ENCODE peak calls at places on chromosome 22, in nine cellular contexts. H is GM04504, E is substantia nigra, P is Right ventricle myocardium superior, B is astrocyte of the spinal cord, N is stromal cell of bone marrow, U is NCI-H1092 treated with DMSO at 0.1 percent for 48 hours, T is brain microvascular endothelial cell, C is AML-193. L is an unnamed sample.

GRCh38 chr22:50524664-50525103 is 714 bp downstream of the SCO2 start:
- DNase-seq in H (no peak), E (no peak), P (no peak), B (peak), N (no peak), U (no peak), T (no peak), C (no peak), L (no peak)

GRCh38 chr22:35835998-35836691 is 118.5 kb downstream of the APOL5 start:
- DNase-seq in H (peak), E (no peak), P (peak), B (peak), N (peak), U (peak), T (peak), C (no peak), L (no peak)

GRCh38 chr22:27602390-27602789 is 199.2 kb downstream of the MN1 start:
- DNase-seq in H (no peak), E (no peak), P (no peak), B (no peak), N (no peak), U (no peak), T (no peak), C (no peak), L (no peak)

GRCh38 chr22:50275181-50276055 is 5.2 kb upstream of the MAPK11 start:
- DNase-seq in H (no peak), E (no peak), P (no peak), B (no peak), N (no peak), U (no peak), T (no peak), C (no peak), L (no peak)

GRCh38 chr22:21448627-21449416 is 18.4 kb upstream of the TMEM191C start:
- DNase-seq in H (no peak), E (no peak), P (peak), B (no peak), N (no peak), U (no peak), T (no peak), C (no peak), L (no peak)

GRCh38 chr22:37406836-37407235 is 20.4 kb downstream of the ELFN2 start:
- DNase-seq in H (no peak), E (no peak), P (no peak), B (no peak), N (no peak), U (no peak), T (no peak), C (no peak), L (no peak)

GRCh38 chr22:40107756-40108437 is 69.8 kb upstream of the TNRC6B start:
- DNase-seq in H (peak), E (no peak), P (no peak), B (peak), N (peak), U (no peak), T (no peak), C (no peak), L (no peak)

GRCh38 chr22:33865248-33865647 is 55.0 kb downstream of the LARGE1 start:
- DNase-seq in H (no peak), E (no peak), P (no peak), B (no peak), N (no peak), U (no peak), T (no peak), C (no peak), L (no peak)

GRCh38 chr22:26587991-26588613 is 1.8 kb downstream of the TPST2 start:
- DNase-seq in H (no peak), E (no peak), P (no peak), B (no peak), N (no peak), U (no peak), T (peak), C (peak), L (peak)

GRCh38 chr22:28921585-28921879 is 38.2 kb downstream of the ZNRF3 start:
- DNase-seq in H (no peak), E (no peak), P (no peak), B (no peak), N (no peak), U (no peak), T (no peak), C (no peak), L (no peak)

GRCh38 chr22:29938285-29938693 is 55.3 kb downstream of the MTMR3 start:
- DNase-seq in H (no peak), E (no peak), P (no peak), B (no peak), N (no peak), U (no peak), T (no peak), C (no peak), L (no peak)

GRCh38 chr22:23888615-23889401 is 5.4 kb upstream of the MIF start:
- DNase-seq in H (no peak), E (no peak), P (no peak), B (peak), N (no peak), U (no peak), T (peak), C (no peak), L (no peak)

GRCh38 chr22:29503811-29504372 is 23.9 kb downstream of the NEFH start:
- DNase-seq in H (peak), E (peak), P (peak), B (peak), N (peak), U (no peak), T (peak), C (peak), L (peak)

GRCh38 chr22:26570126-26570525 is 19.8 kb downstream of the TPST2 start:
- DNase-seq in H (no peak), E (no peak), P (no peak), B (no peak), N (no peak), U (no peak), T (no peak), C (peak), L (no peak)

GRCh38 chr22:23012081-23012622 is 58.2 kb upstream of the GNAZ start:
- DNase-seq in H (no peak), E (no peak), P (no peak), B (no peak), N (no peak), U (no peak), T (no peak), C (no peak), L (no peak)

GRCh38 chr22:18024276-18024939 is at the start of gene MICAL3:
- DNase-seq in H (no peak), E (peak), P (peak), B (peak), N (peak), U (peak), T (no peak), C (peak), L (peak)

GRCh38 chr22:30325724-30326703 is 727 bp downstream of the TBC1D10A start:
- DNase-seq in H (no peak), E (no peak), P (peak), B (no peak), N (no peak), U (no peak), T (no peak), C (no peak), L (no peak)

GRCh38 chr22:39144101-39144815 is 8.2 kb downstream of the CBX7 start:
- DNase-seq in H (peak), E (no peak), P (no peak), B (peak), N (peak), U (no peak), T (peak), C (peak), L (peak)

GRCh38 chr22:23110922-23111527 is 30.8 kb downstream of the RSPH14 start:
- DNase-seq in H (no peak), E (no peak), P (no peak), B (no peak), N (no peak), U (peak), T (no peak), C (no peak), L (no peak)

GRCh38 chr22:38355275-38355674 is 38.0 kb upstream of the CSNK1E start:
- DNase-seq in H (no peak), E (no peak), P (no peak), B (no peak), N (no peak), U (no peak), T (no peak), C (no peak), L (no peak)

GRCh38 chr22:46087816-46088277 is 62.5 kb upstream of the PPARA start:
- DNase-seq in H (peak), E (peak), P (peak), B (peak), N (peak), U (no peak), T (peak), C (no peak), L (no peak)

GRCh38 chr22:27782065-27782464 is 19.5 kb downstream of the MN1 start:
- DNase-seq in H (no peak), E (no peak), P (peak), B (no peak), N (no peak), U (no peak), T (no peak), C (no peak), L (no peak)

GRCh38 chr22:37686002-37686982 is at the start of gene NOL12:
- DNase-seq in H (peak), E (peak), P (peak), B (peak), N (peak), U (peak), T (peak), C (peak), L (peak)

GRCh38 chr22:39317756-39318506 is 1.5 kb downstream of the RPL3 start:
- DNase-seq in H (no peak), E (no peak), P (no peak), B (peak), N (peak), U (no peak), T (peak), C (no peak), L (no peak)

GRCh38 chr22:19113429-19113828 is 8.8 kb downstream of the DGCR2 start:
- DNase-seq in H (no peak), E (no peak), P (no peak), B (no peak), N (no peak), U (no peak), T (no peak), C (no peak), L (no peak)

GRCh38 chr22:44448271-44448780 is 49.7 kb downstream of the RTL6 start:
- DNase-seq in H (peak), E (peak), P (peak), B (peak), N (peak), U (no peak), T (peak), C (no peak), L (no peak)

GRCh38 chr22:48748860-48749554 is 1078.7 kb downstream of the BRD1 start:
- DNase-seq in H (no peak), E (no peak), P (no peak), B (no peak), N (no peak), U (no peak), T (no peak), C (no peak), L (no peak)

GRCh38 chr22:41565403-41566054 is 4.7 kb downstream of the CSDC2 start:
- DNase-seq in H (peak), E (no peak), P (no peak), B (peak), N (peak), U (no peak), T (peak), C (no peak), L (peak)

GRCh38 chr22:23452231-23453010 is 127.7 kb downstream of the IGLL1 start:
- DNase-seq in H (no peak), E (no peak), P (no peak), B (no peak), N (no peak), U (no peak), T (no peak), C (no peak), L (no peak)

GRCh38 chr22:35903571-35904331 is 124.9 kb downstream of the RBFOX2 start:
- DNase-seq in H (no peak), E (no peak), P (no peak), B (no peak), N (no peak), U (no peak), T (no peak), C (no peak), L (no peak)

GRCh38 chr22:20624161-20624616 is 116.8 kb downstream of the MED15 start:
- DNase-seq in H (no peak), E (no peak), P (no peak), B (no peak), N (peak), U (no peak), T (peak), C (no peak), L (no peak)

GRCh38 chr22:30186048-30186447 is 60.5 kb downstream of the LIF start:
- DNase-seq in H (no peak), E (no peak), P (no peak), B (no peak), N (no peak), U (peak), T (no peak), C (no peak), L (no peak)

GRCh38 chr22:42427211-42427610 is 5.0 kb downstream of the NFAM1 start:
- DNase-seq in H (no peak), E (no peak), P (no peak), B (no peak), N (no peak), U (no peak), T (no peak), C (no peak), L (no peak)